ENCODE peak calls at places on chromosomes 2 and 18, in five cellular contexts. One of them, this sample, is unnamed.

GRCh38 chr2:171741189-171741588 is 53.9 kb downstream of the DYNC1I2 start:
- DNase-seq in IMR-90: peak; percentile 69
- DNase-seq in Caco-2: no peak
- DNase-seq in choroid plexus epithelial cell: peak; percentile 53
- DNase-seq in AG10803: peak; percentile 52
- DNase-seq in this sample: peak; percentile 4

GRCh38 chr18:13611616-13612110 is 114.7 kb downstream of the FAM210A start:
- DNase-seq in IMR-90: peak; percentile 9
- DNase-seq in choroid plexus epithelial cell: peak; percentile 27
- DNase-seq in Caco-2: no peak
- DNase-seq in AG10803: peak; percentile 63
- DNase-seq in this sample: no peak

GRCh38 chr2:201452058-201452736 is 657 bp downstream of the STRADB start:
- DNase-seq in AG10803: peak; percentile 8
- DNase-seq in IMR-90: no peak
- DNase-seq in Caco-2: no peak
- DNase-seq in choroid plexus epithelial cell: peak; percentile 30
- DNase-seq in this sample: peak; percentile 25

GRCh38 chr2:234730066-234730640 is 221.7 kb upstream of the SH3BP4 start:
- DNase-seq in Caco-2: no peak
- DNase-seq in IMR-90: no peak
- DNase-seq in choroid plexus epithelial cell: no peak
- DNase-seq in AG10803: no peak
- DNase-seq in this sample: no peak

GRCh38 chr2:144078802-144079386 is 441.0 kb downstream of the ZEB2 start:
- DNase-seq in choroid plexus epithelial cell: no peak
- DNase-seq in AG10803: no peak
- DNase-seq in Caco-2: no peak
- DNase-seq in IMR-90: no peak
- DNase-seq in this sample: no peak

GRCh38 chr18:22175326-22175725 is 5.9 kb downstream of the GATA6 start:
- DNase-seq in IMR-90: no peak
- DNase-seq in AG10803: no peak
- DNase-seq in Caco-2: no peak
- DNase-seq in choroid plexus epithelial cell: no peak
- DNase-seq in this sample: peak; percentile 40

GRCh38 chr2:68632026-68632425 is 11.4 kb upstream of the PROKR1 start:
- DNase-seq in AG10803: no peak
- DNase-seq in Caco-2: no peak
- DNase-seq in IMR-90: no peak
- DNase-seq in choroid plexus epithelial cell: peak; percentile 14
- DNase-seq in this sample: peak; percentile 44

GRCh38 chr2:134140251-134140661 is 113.6 kb upstream of the MGAT5 start:
- DNase-seq in Caco-2: no peak
- DNase-seq in choroid plexus epithelial cell: no peak
- DNase-seq in IMR-90: no peak
- DNase-seq in AG10803: no peak
- DNase-seq in this sample: peak; percentile 72

GRCh38 chr2:60516383-60516811 is 37.1 kb downstream of the BCL11A start:
- DNase-seq in choroid plexus epithelial cell: peak; percentile 97
- DNase-seq in IMR-90: peak; percentile 90
- DNase-seq in Caco-2: no peak
- DNase-seq in AG10803: peak; percentile 92
- DNase-seq in this sample: peak; percentile 60

GRCh38 chr2:120390381-120391055 is 44.6 kb downstream of the INHBB start:
- DNase-seq in choroid plexus epithelial cell: no peak
- DNase-seq in AG10803: no peak
- DNase-seq in IMR-90: no peak
- DNase-seq in Caco-2: no peak
- DNase-seq in this sample: no peak

GRCh38 chr2:71612581-71613520 is 159.5 kb downstream of the DYSF start:
- DNase-seq in IMR-90: no peak
- DNase-seq in Caco-2: peak; percentile 14
- DNase-seq in choroid plexus epithelial cell: no peak
- DNase-seq in AG10803: no peak
- DNase-seq in this sample: no peak

GRCh38 chr18:54388203-54389142 is 30.8 kb downstream of the C18orf54 start:
- DNase-seq in IMR-90: peak; percentile 85
- DNase-seq in Caco-2: peak; percentile 67
- DNase-seq in AG10803: peak; percentile 85
- DNase-seq in choroid plexus epithelial cell: peak; percentile 91
- DNase-seq in this sample: peak; percentile 85

GRCh38 chr2:128284037-128284441 is 34.6 kb downstream of the HS6ST1 start:
- DNase-seq in AG10803: no peak
- DNase-seq in choroid plexus epithelial cell: no peak
- DNase-seq in Caco-2: no peak
- DNase-seq in IMR-90: no peak
- DNase-seq in this sample: no peak

GRCh38 chr2:35931626-35932025 is 424.0 kb upstream of the CRIM1 start:
- DNase-seq in IMR-90: peak; percentile 61
- DNase-seq in Caco-2: no peak
- DNase-seq in choroid plexus epithelial cell: peak; percentile 0
- DNase-seq in AG10803: no peak
- DNase-seq in this sample: no peak

GRCh38 chr2:39549718-39550464 is 112.8 kb upstream of the MAP4K3 start:
- DNase-seq in Caco-2: no peak
- DNase-seq in AG10803: no peak
- DNase-seq in IMR-90: no peak
- DNase-seq in choroid plexus epithelial cell: no peak
- DNase-seq in this sample: no peak

GRCh38 chr2:205001306-205001966 is 456.2 kb downstream of the PARD3B start:
- DNase-seq in IMR-90: no peak
- DNase-seq in Caco-2: no peak
- DNase-seq in AG10803: no peak
- DNase-seq in choroid plexus epithelial cell: no peak
- DNase-seq in this sample: no peak

GRCh38 chr2:27264253-27264752 is 1.5 kb upstream of the SLC30A3 start:
- DNase-seq in choroid plexus epithelial cell: no peak
- DNase-seq in Caco-2: no peak
- DNase-seq in IMR-90: no peak
- DNase-seq in AG10803: no peak
- DNase-seq in this sample: no peak

GRCh38 chr2:190186238-190186637 is 123.7 kb upstream of the MSTN start:
- DNase-seq in IMR-90: peak; percentile 14
- DNase-seq in AG10803: peak; percentile 41
- DNase-seq in Caco-2: no peak
- DNase-seq in choroid plexus epithelial cell: no peak
- DNase-seq in this sample: no peak

GRCh38 chr2:28513097-28513496 is 17.2 kb downstream of the PLB1 start:
- DNase-seq in Caco-2: no peak
- DNase-seq in IMR-90: no peak
- DNase-seq in AG10803: no peak
- DNase-seq in choroid plexus epithelial cell: no peak
- DNase-seq in this sample: no peak

GRCh38 chr2:128321784-128322650 is 3.3 kb upstream of the HS6ST1 start:
- DNase-seq in AG10803: peak; percentile 77
- DNase-seq in IMR-90: peak; percentile 75
- DNase-seq in Caco-2: peak; percentile 78
- DNase-seq in choroid plexus epithelial cell: peak; percentile 82
- DNase-seq in this sample: peak; percentile 50

GRCh38 chr2:118169359-118170005 is 81.2 kb downstream of the INSIG2 start:
- DNase-seq in AG10803: no peak
- DNase-seq in Caco-2: no peak
- DNase-seq in IMR-90: no peak
- DNase-seq in choroid plexus epithelial cell: peak; percentile 9
- DNase-seq in this sample: no peak

GRCh38 chr18:9348079-9348671 is 13.6 kb downstream of the TWSG1 start:
- DNase-seq in AG10803: peak; percentile 34
- DNase-seq in Caco-2: no peak
- DNase-seq in IMR-90: peak; percentile 54
- DNase-seq in choroid plexus epithelial cell: peak; percentile 74
- DNase-seq in this sample: no peak

GRCh38 chr2:189179607-189179979 is at the start of gene COL5A2:
- DNase-seq in choroid plexus epithelial cell: peak; percentile 98
- DNase-seq in Caco-2: peak; percentile 71
- DNase-seq in AG10803: peak; percentile 93
- DNase-seq in IMR-90: peak; percentile 91
- DNase-seq in this sample: peak; percentile 74

GRCh38 chr2:237889811-237890210 is 30.4 kb downstream of the RAMP1 start:
- DNase-seq in Caco-2: no peak
- DNase-seq in choroid plexus epithelial cell: no peak
- DNase-seq in IMR-90: no peak
- DNase-seq in AG10803: no peak
- DNase-seq in this sample: no peak

GRCh38 chr2:37389984-37390765 is 45.7 kb downstream of the QPCT start:
- DNase-seq in IMR-90: peak; percentile 96
- DNase-seq in AG10803: peak; percentile 66
- DNase-seq in Caco-2: peak; percentile 46
- DNase-seq in choroid plexus epithelial cell: peak; percentile 91
- DNase-seq in this sample: peak; percentile 97

GRCh38 chr2:112032615-112033457 is 22.2 kb upstream of the TMEM87B start:
- DNase-seq in Caco-2: no peak
- DNase-seq in AG10803: peak; percentile 63
- DNase-seq in IMR-90: peak; percentile 71
- DNase-seq in choroid plexus epithelial cell: peak; percentile 85
- DNase-seq in this sample: peak; percentile 95
- TF ChIP-seq CTCF in Caco-2: no peak
- TF ChIP-seq CTCF in AG10803: peak; percentile 23
- TF ChIP-seq CTCF in IMR-90: no peak
- TF ChIP-seq CTCF in choroid plexus epithelial cell: peak; percentile 46
- TF ChIP-seq CTCF in this sample: peak; percentile 7

GRCh38 chr2:166180951-166181812 is 53.4 kb upstream of the SCN1A start:
- DNase-seq in AG10803: peak; percentile 42
- DNase-seq in Caco-2: peak; percentile 65
- DNase-seq in choroid plexus epithelial cell: peak; percentile 78
- DNase-seq in IMR-90: peak; percentile 56
- DNase-seq in this sample: peak; percentile 48
- TF ChIP-seq CTCF in AG10803: peak; percentile 71
- TF ChIP-seq CTCF in Caco-2: peak; percentile 63
- TF ChIP-seq CTCF in choroid plexus epithelial cell: peak; percentile 76
- TF ChIP-seq CTCF in IMR-90: peak; percentile 66
- TF ChIP-seq CTCF in this sample: peak; percentile 56

DNA sequence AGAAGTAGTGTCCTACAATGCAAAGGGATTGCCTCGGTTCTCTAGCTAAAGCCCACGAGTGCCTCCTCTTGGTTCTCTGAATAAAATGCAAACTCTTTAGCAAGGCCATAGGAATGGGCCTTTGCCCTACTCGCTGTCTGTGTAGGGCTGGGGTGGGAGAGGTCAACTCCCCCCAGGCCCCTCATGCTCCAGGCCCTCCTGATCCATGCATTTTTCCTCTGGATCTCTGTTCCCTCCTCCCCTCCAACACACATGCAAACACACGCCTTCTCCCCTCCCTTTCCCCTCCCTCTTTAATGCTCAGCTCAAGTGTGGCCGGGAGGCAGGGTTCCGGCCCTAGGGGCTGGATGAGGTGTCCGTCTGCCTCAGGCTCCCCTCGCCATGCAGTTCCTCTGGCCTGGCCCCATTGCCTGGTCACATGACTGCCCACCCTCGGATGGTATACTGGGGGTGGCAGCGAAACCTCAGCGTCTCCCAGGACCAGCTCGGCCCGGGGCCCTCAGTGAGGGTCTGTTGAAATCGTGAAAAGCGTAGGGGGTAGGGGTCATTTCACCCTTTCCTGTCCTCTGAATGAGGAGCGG is 14.9 kb upstream of the KLF11 start:
- DNase-seq in Caco-2: no peak
- DNase-seq in IMR-90: no peak
- DNase-seq in AG10803: no peak
- DNase-seq in choroid plexus epithelial cell: no peak
- DNase-seq in this sample: no peak
- TF ChIP-seq CTCF in Caco-2: no peak
- TF ChIP-seq CTCF in IMR-90: no peak
- TF ChIP-seq CTCF in AG10803: no peak
- TF ChIP-seq CTCF in choroid plexus epithelial cell: peak; percentile 32
- TF ChIP-seq CTCF in this sample: no peak

DNA sequence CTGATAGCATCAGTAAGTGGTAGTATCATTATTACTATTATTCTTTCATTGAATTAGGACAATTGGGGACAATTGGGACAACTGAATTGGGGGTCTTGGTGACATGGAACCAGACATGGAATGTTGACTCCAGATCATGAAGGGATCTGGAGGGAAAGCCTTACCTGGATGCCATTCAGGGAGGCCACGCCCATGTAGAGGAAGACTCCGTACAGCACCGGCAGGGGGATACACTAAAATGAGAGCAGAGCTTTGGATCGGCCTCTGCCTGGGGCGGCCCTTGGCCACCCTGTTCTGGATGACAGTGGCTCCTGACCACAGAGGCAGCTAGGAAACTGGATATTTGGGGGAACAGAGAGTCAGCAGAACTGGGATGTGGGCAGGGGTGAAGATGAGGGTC is 29.2 kb downstream of the MTHFD2 start:
- DNase-seq in Caco-2: no peak
- DNase-seq in IMR-90: no peak
- DNase-seq in AG10803: no peak
- DNase-seq in choroid plexus epithelial cell: no peak
- DNase-seq in this sample: no peak
- TF ChIP-seq CTCF in Caco-2: no peak
- TF ChIP-seq CTCF in IMR-90: no peak
- TF ChIP-seq CTCF in AG10803: no peak
- TF ChIP-seq CTCF in choroid plexus epithelial cell: no peak
- TF ChIP-seq CTCF in this sample: no peak

GRCh38 chr18:58046794-58047555 is 2.9 kb downstream of the NEDD4L start:
- DNase-seq in Caco-2: no peak
- DNase-seq in AG10803: no peak
- DNase-seq in IMR-90: no peak
- DNase-seq in choroid plexus epithelial cell: no peak
- DNase-seq in this sample: peak; percentile 7
- TF ChIP-seq CTCF in Caco-2: no peak
- TF ChIP-seq CTCF in AG10803: no peak
- TF ChIP-seq CTCF in IMR-90: no peak
- TF ChIP-seq CTCF in choroid plexus epithelial cell: no peak
- TF ChIP-seq CTCF in this sample: no peak